ENCODE peak calls at places on chromosomes 2 and 18, in seven cellular contexts. H is HTR-8/SVneo; A is activated CD4-positive, alpha-beta T cell treated with anti-CD3 and anti-CD28 coated beads, Interleukin-2, amount 50 U/mL, for 1 hour; G is lung microvascular endothelial cell; N is HEK293T; S is pancreas; L is islet precursor cell. E is an unnamed sample.

GRCh38 chr18:3261393-3262233 is at the start of gene MYL12B:
- DNase-seq in A (peak), S (peak), G (peak), L (peak), N (peak), H (peak), E (peak)

GRCh38 chr2:85707304-85707703 is 13.1 kb downstream of the GNLY start:
- DNase-seq in A (peak), S (no peak), H (peak), N (peak), G (peak), L (peak), E (peak)

GRCh38 chr2:134359367-134360081 is 105.7 kb downstream of the MGAT5 start:
- DNase-seq in S (no peak), G (peak), N (no peak), H (no peak), L (no peak), A (no peak), E (no peak)

GRCh38 chr2:232976176-232976575 is 36.9 kb downstream of the NGEF start:
- DNase-seq in S (no peak), N (no peak), L (peak), A (no peak), G (no peak), H (no peak), E (no peak)

GRCh38 chr2:143558665-143559064 is 429.4 kb downstream of the ARHGAP15 start:
- DNase-seq in A (no peak), N (no peak), G (no peak), H (no peak), S (no peak), L (no peak), E (no peak)

GRCh38 chr2:207483066-207483465 is 46.7 kb upstream of the CREB1 start:
- DNase-seq in N (no peak), A (no peak), H (no peak), L (no peak), S (no peak), G (no peak), E (no peak)

GRCh38 chr2:205637779-205638503 is 44.4 kb upstream of the NRP2 start:
- DNase-seq in G (peak), N (no peak), A (no peak), H (no peak), S (no peak), L (no peak), E (no peak)

GRCh38 chr2:207219036-207219435 is 53.3 kb upstream of the KLF7 start:
- DNase-seq in H (no peak), G (no peak), L (no peak), A (no peak), N (no peak), S (no peak), E (no peak)

GRCh38 chr2:238439093-238439849 is 12.5 kb downstream of the ASB1 start:
- DNase-seq in A (no peak), H (peak), L (peak), G (peak), S (no peak), N (no peak), E (peak)